ENCODE peak calls at places on chromosomes 2 and 18, in nine cellular contexts. One of them, this sample, is unnamed.

GRCh38 chr2:43217228-43218220 is 8.9 kb downstream of the ZFP36L2 start:
- DNase-seq in ureter: no peak
- DNase-seq in left lung: no peak
- DNase-seq in GM18507: no peak
- DNase-seq in stimulated activated CD4-positive, alpha-beta T cell treated with anti-CD3 and anti-CD28 coated beads, Interleukin-15, amount 100 ng/mL, for 24 hours: no peak
- DNase-seq in activated T-cell treated with anti-CD3 and anti-CD28 coated beads, Interleukin-2, amount 50 U/mL, for 72 hours: no peak
- DNase-seq in activated naive CD4-positive, alpha-beta T cell treated with anti-CD3 and anti-CD28 coated beads, Interleukin-2, amount 10 ng/mL, durations not matched to agents 7 days and 5 days: peak; percentile 38
- DNase-seq in dorsolateral prefrontal cortex: no peak
- DNase-seq in endothelial cell of umbilical vein: no peak
- DNase-seq in this sample: no peak

GRCh38 chr2:168538534-168538933 is 82.5 kb downstream of the CERS6 start:
- DNase-seq in ureter: no peak
- DNase-seq in left lung: no peak
- DNase-seq in GM18507: no peak
- DNase-seq in stimulated activated CD4-positive, alpha-beta T cell treated with anti-CD3 and anti-CD28 coated beads, Interleukin-15, amount 100 ng/mL, for 24 hours: no peak
- DNase-seq in activated T-cell treated with anti-CD3 and anti-CD28 coated beads, Interleukin-2, amount 50 U/mL, for 72 hours: no peak
- DNase-seq in activated naive CD4-positive, alpha-beta T cell treated with anti-CD3 and anti-CD28 coated beads, Interleukin-2, amount 10 ng/mL, durations not matched to agents 7 days and 5 days: no peak
- DNase-seq in dorsolateral prefrontal cortex: no peak
- DNase-seq in endothelial cell of umbilical vein: no peak
- DNase-seq in this sample: no peak

GRCh38 chr2:23639406-23639982 is 254.5 kb downstream of the KLHL29 start:
- DNase-seq in ureter: no peak
- DNase-seq in left lung: no peak
- DNase-seq in GM18507: no peak
- DNase-seq in stimulated activated CD4-positive, alpha-beta T cell treated with anti-CD3 and anti-CD28 coated beads, Interleukin-15, amount 100 ng/mL, for 24 hours: peak; percentile 11
- DNase-seq in activated T-cell treated with anti-CD3 and anti-CD28 coated beads, Interleukin-2, amount 50 U/mL, for 72 hours: no peak
- DNase-seq in activated naive CD4-positive, alpha-beta T cell treated with anti-CD3 and anti-CD28 coated beads, Interleukin-2, amount 10 ng/mL, durations not matched to agents 7 days and 5 days: no peak
- DNase-seq in dorsolateral prefrontal cortex: no peak
- DNase-seq in endothelial cell of umbilical vein: no peak
- DNase-seq in this sample: no peak

GRCh38 chr18:61443311-61443710 is 110.1 kb downstream of the CDH20 start:
- DNase-seq in ureter: no peak
- DNase-seq in left lung: no peak
- DNase-seq in GM18507: no peak
- DNase-seq in stimulated activated CD4-positive, alpha-beta T cell treated with anti-CD3 and anti-CD28 coated beads, Interleukin-15, amount 100 ng/mL, for 24 hours: no peak
- DNase-seq in activated T-cell treated with anti-CD3 and anti-CD28 coated beads, Interleukin-2, amount 50 U/mL, for 72 hours: no peak
- DNase-seq in activated naive CD4-positive, alpha-beta T cell treated with anti-CD3 and anti-CD28 coated beads, Interleukin-2, amount 10 ng/mL, durations not matched to agents 7 days and 5 days: no peak
- DNase-seq in dorsolateral prefrontal cortex: no peak
- DNase-seq in endothelial cell of umbilical vein: no peak
- DNase-seq in this sample: no peak

GRCh38 chr2:47015730-47016129 is 100.1 kb upstream of the MCFD2 start:
- DNase-seq in ureter: no peak
- DNase-seq in left lung: no peak
- DNase-seq in GM18507: no peak
- DNase-seq in stimulated activated CD4-positive, alpha-beta T cell treated with anti-CD3 and anti-CD28 coated beads, Interleukin-15, amount 100 ng/mL, for 24 hours: no peak
- DNase-seq in activated T-cell treated with anti-CD3 and anti-CD28 coated beads, Interleukin-2, amount 50 U/mL, for 72 hours: no peak
- DNase-seq in activated naive CD4-positive, alpha-beta T cell treated with anti-CD3 and anti-CD28 coated beads, Interleukin-2, amount 10 ng/mL, durations not matched to agents 7 days and 5 days: no peak
- DNase-seq in dorsolateral prefrontal cortex: no peak
- DNase-seq in endothelial cell of umbilical vein: no peak
- DNase-seq in this sample: no peak

GRCh38 chr2:64645014-64645418 is 8.7 kb downstream of the SERTAD2 start:
- DNase-seq in ureter: no peak
- DNase-seq in left lung: no peak
- DNase-seq in GM18507: no peak
- DNase-seq in stimulated activated CD4-positive, alpha-beta T cell treated with anti-CD3 and anti-CD28 coated beads, Interleukin-15, amount 100 ng/mL, for 24 hours: peak; percentile 52
- DNase-seq in activated T-cell treated with anti-CD3 and anti-CD28 coated beads, Interleukin-2, amount 50 U/mL, for 72 hours: peak; percentile 43
- DNase-seq in activated naive CD4-positive, alpha-beta T cell treated with anti-CD3 and anti-CD28 coated beads, Interleukin-2, amount 10 ng/mL, durations not matched to agents 7 days and 5 days: peak; percentile 51
- DNase-seq in dorsolateral prefrontal cortex: no peak
- DNase-seq in endothelial cell of umbilical vein: peak; percentile 80
- DNase-seq in this sample: no peak

GRCh38 chr18:27184115-27185024 is 738 bp downstream of the CHST9 start:
- DNase-seq in ureter: no peak
- DNase-seq in left lung: no peak
- DNase-seq in GM18507: no peak
- DNase-seq in stimulated activated CD4-positive, alpha-beta T cell treated with anti-CD3 and anti-CD28 coated beads, Interleukin-15, amount 100 ng/mL, for 24 hours: no peak
- DNase-seq in activated T-cell treated with anti-CD3 and anti-CD28 coated beads, Interleukin-2, amount 50 U/mL, for 72 hours: no peak
- DNase-seq in activated naive CD4-positive, alpha-beta T cell treated with anti-CD3 and anti-CD28 coated beads, Interleukin-2, amount 10 ng/mL, durations not matched to agents 7 days and 5 days: no peak
- DNase-seq in dorsolateral prefrontal cortex: no peak
- DNase-seq in endothelial cell of umbilical vein: no peak
- DNase-seq in this sample: no peak

GRCh38 chr2:28696261-28696660 is 55.4 kb upstream of the PPP1CB start:
- DNase-seq in ureter: no peak
- DNase-seq in left lung: no peak
- DNase-seq in GM18507: no peak
- DNase-seq in stimulated activated CD4-positive, alpha-beta T cell treated with anti-CD3 and anti-CD28 coated beads, Interleukin-15, amount 100 ng/mL, for 24 hours: no peak
- DNase-seq in activated T-cell treated with anti-CD3 and anti-CD28 coated beads, Interleukin-2, amount 50 U/mL, for 72 hours: no peak
- DNase-seq in activated naive CD4-positive, alpha-beta T cell treated with anti-CD3 and anti-CD28 coated beads, Interleukin-2, amount 10 ng/mL, durations not matched to agents 7 days and 5 days: no peak
- DNase-seq in dorsolateral prefrontal cortex: no peak
- DNase-seq in endothelial cell of umbilical vein: no peak
- DNase-seq in this sample: no peak

GRCh38 chr2:233240897-233241296 is 10.6 kb upstream of the ATG16L1 start:
- DNase-seq in ureter: no peak
- DNase-seq in left lung: no peak
- DNase-seq in GM18507: no peak
- DNase-seq in stimulated activated CD4-positive, alpha-beta T cell treated with anti-CD3 and anti-CD28 coated beads, Interleukin-15, amount 100 ng/mL, for 24 hours: no peak
- DNase-seq in activated T-cell treated with anti-CD3 and anti-CD28 coated beads, Interleukin-2, amount 50 U/mL, for 72 hours: peak; percentile 15
- DNase-seq in activated naive CD4-positive, alpha-beta T cell treated with anti-CD3 and anti-CD28 coated beads, Interleukin-2, amount 10 ng/mL, durations not matched to agents 7 days and 5 days: peak; percentile 56
- DNase-seq in dorsolateral prefrontal cortex: no peak
- DNase-seq in endothelial cell of umbilical vein: no peak
- DNase-seq in this sample: peak; percentile 27

GRCh38 chr2:21800356-21800755 is 676.6 kb downstream of the TDRD15 start:
- DNase-seq in ureter: no peak
- DNase-seq in left lung: no peak
- DNase-seq in GM18507: no peak
- DNase-seq in stimulated activated CD4-positive, alpha-beta T cell treated with anti-CD3 and anti-CD28 coated beads, Interleukin-15, amount 100 ng/mL, for 24 hours: no peak
- DNase-seq in activated T-cell treated with anti-CD3 and anti-CD28 coated beads, Interleukin-2, amount 50 U/mL, for 72 hours: no peak
- DNase-seq in activated naive CD4-positive, alpha-beta T cell treated with anti-CD3 and anti-CD28 coated beads, Interleukin-2, amount 10 ng/mL, durations not matched to agents 7 days and 5 days: no peak
- DNase-seq in dorsolateral prefrontal cortex: no peak
- DNase-seq in endothelial cell of umbilical vein: no peak
- DNase-seq in this sample: no peak

GRCh38 chr2:109423556-109424359 is 190.0 kb downstream of the SEPTIN10 start:
- DNase-seq in ureter: no peak
- DNase-seq in left lung: peak; percentile 26
- DNase-seq in GM18507: no peak
- DNase-seq in stimulated activated CD4-positive, alpha-beta T cell treated with anti-CD3 and anti-CD28 coated beads, Interleukin-15, amount 100 ng/mL, for 24 hours: no peak
- DNase-seq in activated T-cell treated with anti-CD3 and anti-CD28 coated beads, Interleukin-2, amount 50 U/mL, for 72 hours: no peak
- DNase-seq in activated naive CD4-positive, alpha-beta T cell treated with anti-CD3 and anti-CD28 coated beads, Interleukin-2, amount 10 ng/mL, durations not matched to agents 7 days and 5 days: no peak
- DNase-seq in dorsolateral prefrontal cortex: no peak
- DNase-seq in endothelial cell of umbilical vein: no peak
- DNase-seq in this sample: no peak

This sample was measured in GM12892.